ENCODE peak calls at places on chromosomes 4 and X, in four cellular contexts. A is neural progenitor cell, S is fibroblast of lung, K is trophoblast cell. Z is an unnamed sample. For H3K79me2, the result is how much of the 10 kb centered on the place peaks cover.

GRCh38 chr4:135277980-135278315 is 1076.4 kb upstream of the PABPC4L start:
- DNase-seq in A (peak), S (no peak), K (peak), Z (peak)

GRCh38 chr4:54050214-54050904 is 14.0 kb downstream of the CHIC2 start:
- DNase-seq in A (no peak), S (peak), K (peak), Z (no peak)

GRCh38 chr4:1472911-1473518 is 66.8 kb upstream of the NKX1-1 start:
- DNase-seq in A (no peak), S (no peak), K (no peak), Z (no peak)

GRCh38 chrX:14228611-14229010 is 198.9 kb upstream of the GEMIN8 start:
- DNase-seq in A (no peak), S (peak), K (no peak), Z (no peak)

GRCh38 chr4:7962609-7963508 is 23.2 kb upstream of the AFAP1 start:
- DNase-seq in A (no peak), S (no peak), K (peak), Z (no peak)

GRCh38 chrX:19602866-19603620 is 87.7 kb upstream of the MAP3K15 start:
- DNase-seq in A (no peak), S (peak), K (peak), Z (peak)

GRCh38 chr4:18081708-18082107 is 60.2 kb upstream of the LCORL start:
- DNase-seq in A (no peak), S (no peak), K (no peak), Z (no peak)

GRCh38 chrX:109393859-109394258 is 88.0 kb downstream of the GUCY2F start:
- DNase-seq in A (peak), S (no peak), K (no peak), Z (peak)

GRCh38 chr4:123398803-123399637 is 2.4 kb downstream of the SPRY1 start:
- DNase-seq in A (peak), S (peak), K (peak), Z (peak)

GRCh38 chr4:109576462-109576861 is 16.4 kb downstream of the MCUB start:
- DNase-seq in A (no peak), S (peak), K (peak), Z (no peak)

GRCh38 chr4:182978152-182978827 is 61.1 kb upstream of the DCTD start:
- DNase-seq in A (no peak), S (peak), K (no peak), Z (peak)

GRCh38 chrX:151081016-151081415 is 95.4 kb upstream of the GPR50 start:
- DNase-seq in A (no peak), S (no peak), K (peak), Z (peak)

GRCh38 chr4:125042031-125042430 is 272.7 kb upstream of the FAT4 start:
- DNase-seq in A (no peak), S (peak), K (no peak), Z (no peak)

GRCh38 chr4:99179178-99179577 is 35.1 kb upstream of the ADH4 start:
- DNase-seq in A (no peak), S (no peak), K (no peak), Z (no peak)

GRCh38 chrX:152638443-152638904 is 779 bp downstream of the GABRQ start:
- DNase-seq in A (no peak), S (no peak), K (no peak), Z (no peak)
- H3K4me3 ChIP-seq in A (peak), S (no peak), K (no peak), Z (no peak)

GRCh38 chr4:78781086-78781630 is 5.0 kb downstream of the BMP2K start:
- DNase-seq in A (no peak), S (peak), K (no peak), Z (no peak)
- H3K79me2 ChIP-seq in A (half or more), S (half or more), K (under half), Z (under half)

GRCh38 chr4:128354205-128354821 is 66.7 kb upstream of the PGRMC2 start:
- DNase-seq in A (no peak), S (peak), K (peak), Z (peak)
- H3K4me3 ChIP-seq in A (no peak), S (no peak), K (no peak), Z (no peak)

DNA sequence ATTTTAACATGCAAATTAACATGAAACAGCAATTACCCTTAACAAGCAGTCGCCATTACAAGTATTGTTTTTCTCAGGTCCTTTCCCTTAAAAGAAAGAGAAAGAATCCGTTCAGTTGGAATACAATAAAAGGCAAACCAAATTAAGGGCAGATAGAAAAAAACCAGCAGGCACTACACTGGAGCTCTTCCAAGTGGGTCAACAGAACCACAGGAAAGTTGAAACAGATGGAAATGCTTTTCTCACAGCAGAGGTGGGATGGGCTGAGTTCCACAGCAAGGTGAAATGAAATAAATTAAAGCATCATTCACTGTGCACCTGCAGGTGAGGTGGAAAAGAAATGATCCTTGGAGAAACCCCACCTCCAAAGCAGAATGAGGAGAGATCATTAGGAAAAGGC is 102.5 kb downstream of the APBB2 start:
- DNase-seq in A (no peak), S (no peak), K (no peak), Z (no peak)
- H3K79me2 ChIP-seq in A (under half), S (under half), K (under half), Z (under half)

DNA sequence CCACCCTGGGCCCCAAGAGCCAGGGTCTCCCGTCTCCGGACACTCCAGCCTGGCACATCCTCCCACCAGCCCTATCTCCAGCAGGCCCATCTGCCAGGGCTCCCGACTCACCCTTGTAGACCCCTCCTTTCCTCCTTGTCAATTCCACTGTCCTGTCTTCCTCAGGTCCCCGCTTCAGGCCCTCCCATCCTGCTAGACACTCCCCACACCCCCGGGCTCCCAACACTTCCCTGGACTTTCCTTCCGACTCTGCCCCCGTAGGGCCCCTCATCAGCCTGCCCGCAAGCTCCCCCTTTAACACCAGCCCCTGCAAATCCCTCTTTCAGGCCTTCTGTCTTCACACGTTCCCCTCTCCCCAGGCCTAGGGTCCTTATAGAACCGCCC is 1.1 kb downstream of the PRAF2 start:
- DNase-seq in A (no peak), S (no peak), K (no peak), Z (no peak)
- H3K4me3 ChIP-seq in A (peak), S (peak), K (no peak), Z (no peak)

DNA sequence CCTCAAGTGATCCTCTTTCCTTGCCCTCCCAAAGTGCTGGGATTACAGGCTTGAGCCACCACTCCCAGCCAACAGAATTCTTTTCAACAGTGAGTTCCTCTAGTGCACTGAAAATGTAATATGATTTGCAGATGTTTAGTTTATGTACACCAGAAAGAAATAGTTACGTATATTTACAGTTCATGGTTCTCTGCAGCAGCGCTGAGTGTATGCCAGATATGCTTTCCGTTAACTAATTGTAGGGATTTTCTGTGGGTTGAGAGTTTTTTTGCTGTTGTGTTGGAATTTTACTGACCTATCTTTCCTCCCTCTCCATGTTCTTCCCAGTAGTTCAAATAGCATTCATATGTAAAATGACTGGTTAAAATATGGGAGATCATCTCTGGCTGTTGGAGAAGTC is 44.0 kb downstream of the GAB1 start:
- DNase-seq in A (no peak), S (no peak), K (no peak), Z (no peak)
- H3K79me2 ChIP-seq in A (under half), S (under half), K (under half), Z (under half)

GRCh38 chrX:97401154-97401553 is 517.4 kb downstream of the RPA4 start:
- DNase-seq in A (no peak), S (no peak), K (no peak), Z (no peak)

GRCh38 chrX:97397371-97397770 is 513.7 kb downstream of the RPA4 start:
- DNase-seq in A (no peak), S (peak), K (no peak), Z (no peak)

GRCh38 chrX:97399400-97399799 is 515.7 kb downstream of the RPA4 start:
- DNase-seq in A (no peak), S (peak), K (no peak), Z (peak)

GRCh38 chrX:97400492-97400891 is 516.8 kb downstream of the RPA4 start:
- DNase-seq in A (no peak), S (no peak), K (no peak), Z (no peak)

DNA sequence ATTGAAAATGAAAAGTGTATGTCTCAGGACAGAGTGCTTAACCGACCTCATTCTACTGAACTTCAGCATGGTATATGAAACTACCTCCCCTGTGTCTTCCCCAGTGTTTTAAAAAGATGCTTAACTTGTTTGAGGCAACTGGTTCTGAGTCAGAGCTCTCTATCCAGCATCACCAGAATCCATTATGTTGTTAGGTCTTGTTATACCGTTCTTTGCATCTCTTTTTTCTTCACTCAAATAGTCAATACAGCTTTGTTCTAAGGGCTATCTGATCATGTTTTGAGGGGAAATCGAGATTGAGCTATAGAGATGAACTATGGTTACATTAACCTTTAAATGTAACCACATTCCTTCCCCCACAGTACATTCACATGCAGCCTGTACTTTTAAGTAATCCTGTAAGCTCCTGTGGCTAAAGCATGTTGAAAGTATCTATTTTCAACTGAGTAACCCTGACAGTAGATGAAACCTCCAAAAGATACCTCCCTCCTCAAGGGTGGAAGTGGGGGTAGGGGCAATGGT is 514.4 kb downstream of the RPA4 start:
- DNase-seq in A (no peak), S (peak), K (no peak), Z (no peak)
- H3K4me3 ChIP-seq in A (no peak), S (no peak), K (no peak), Z (no peak)

GRCh38 chr4:38781854-38782261 is 932 bp downstream of the TLR10 start:
- DNase-seq in A (no peak), S (no peak), K (no peak), Z (no peak)
- H3K79me2 ChIP-seq in A (under half), S (under half), K (under half), Z (under half)

GRCh38 chrX:120999413-120999812 is 13.9 kb upstream of the CT47A1 start:
- DNase-seq in A (no peak), S (no peak), K (no peak), Z (no peak)

DNA sequence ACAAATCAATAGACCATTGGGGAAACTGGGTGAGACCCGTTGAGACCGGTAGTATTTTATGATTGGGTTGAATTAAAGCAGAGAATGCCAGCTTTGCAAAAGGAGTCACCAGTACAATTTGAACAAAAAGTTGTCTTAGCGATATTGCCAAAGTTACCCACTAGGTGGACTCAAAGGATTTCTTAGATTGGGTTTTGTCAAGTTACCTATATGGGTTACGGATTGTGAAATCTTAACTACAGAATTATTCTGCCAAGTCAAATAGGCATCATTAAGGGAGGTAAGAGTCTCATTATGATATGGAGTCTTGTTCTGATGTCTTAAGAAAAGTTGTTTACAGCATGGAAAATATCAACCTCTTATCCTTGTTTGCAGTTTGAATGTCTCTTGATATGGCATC is 15.0 kb upstream of the CT47A1 start:
- DNase-seq in A (peak), S (peak), K (peak), Z (peak)
- H3K4me3 ChIP-seq in A (no peak), S (no peak), K (no peak), Z (no peak)

GRCh38 chr4:184459413-184459812 is 14.9 kb downstream of the IRF2 start:
- DNase-seq in A (no peak), S (peak), K (no peak), Z (no peak)
- H3K79me2 ChIP-seq in A (under half), S (half or more), K (under half), Z (under half)

Z was measured in mesendoderm.